ENCODE peak calls at places on chromosomes 7 and 10, in four cellular contexts. X is body of pancreas, O is neural progenitor cell, B is PC-3. H is an unnamed sample.

GRCh38 chr10:25695586-25695985 is 238.4 kb upstream of the MYO3A start:
- DNase-seq in B (no peak), O (no peak), X (no peak), H (no peak)

GRCh38 chr10:91220954-91221696 is 662 bp downstream of the PCGF5 start:
- DNase-seq in X (peak; percentile 22), B (peak; percentile 7), O (peak; percentile 62), H (peak; percentile 21)

GRCh38 chr10:12719365-12719764 is 282.1 kb downstream of the CCDC3 start:
- DNase-seq in O (no peak), B (peak; percentile 55), X (no peak), H (no peak)

GRCh38 chr10:32983333-32983909 is 25.4 kb upstream of the ITGB1 start:
- DNase-seq in B (peak; percentile 98), O (no peak), X (no peak), H (no peak)

GRCh38 chr10:120735773-120736371 is 115.3 kb upstream of the WDR11 start:
- DNase-seq in B (peak; percentile 50), X (no peak), O (no peak), H (no peak)

GRCh38 chr7:17772581-17773288 is 167.6 kb downstream of the SNX13 start:
- DNase-seq in X (no peak), O (peak; percentile 23), B (no peak), H (no peak)

GRCh38 chr7:15836041-15836440 is 149.6 kb upstream of the MEOX2 start:
- DNase-seq in B (no peak), O (no peak), X (no peak), H (no peak)

GRCh38 chr7:136618788-136619187 is 249.7 kb upstream of the CHRM2 start:
- DNase-seq in B (no peak), O (peak; percentile 57), X (no peak), H (no peak)

GRCh38 chr7:133742709-133743538 is 384.2 kb upstream of the LRGUK start:
- DNase-seq in X (no peak), O (peak; percentile 18), B (peak; percentile 42), H (peak; percentile 9)

GRCh38 chr10:106941297-106942034 is 223.0 kb downstream of the SORCS1 start:
- DNase-seq in B (no peak), O (no peak), X (peak; percentile 51), H (no peak)

GRCh38 chr7:20650782-20651181 is 35.3 kb downstream of the ABCB5 start:
- DNase-seq in B (no peak), X (no peak), O (no peak), H (no peak)

GRCh38 chr10:44696496-44696895 is 214.6 kb upstream of the TMEM72 start:
- DNase-seq in B (no peak), O (no peak), X (no peak), H (no peak)

GRCh38 chr10:101134299-101135127 is 3.4 kb downstream of the TLX1 start:
- DNase-seq in X (no peak), O (no peak), B (no peak), H (no peak)

GRCh38 chr7:6338551-6339274 is 66.3 kb upstream of the CYTH3 start:
- DNase-seq in B (no peak), O (no peak), X (no peak), H (no peak)

GRCh38 chr10:129546106-129546505 is 79.1 kb downstream of the MGMT start:
- DNase-seq in X (no peak), B (no peak), O (no peak), H (peak; percentile 27)

GRCh38 chr7:99224263-99224947 is 16.5 kb upstream of the KPNA7 start:
- DNase-seq in B (peak; percentile 95), X (peak; percentile 83), O (no peak), H (no peak)

GRCh38 chr7:109246330-109247077 is 676.8 kb downstream of the DNAJB9 start:
- DNase-seq in O (no peak), B (peak; percentile 88), X (peak; percentile 41), H (no peak)

GRCh38 chr7:923108-924041 is 31.1 kb downstream of the ADAP1 start:
- DNase-seq in B (peak; percentile 79), X (peak; percentile 34), O (no peak), H (no peak)

GRCh38 chr7:10723832-10724231 is 249.8 kb upstream of the PHF14 start:
- DNase-seq in O (no peak), B (no peak), X (no peak), H (no peak)

GRCh38 chr7:10724449-10724848 is 249.2 kb upstream of the PHF14 start:
- DNase-seq in B (no peak), O (no peak), X (no peak), H (no peak)

GRCh38 chr7:10718768-10719167 is 254.9 kb upstream of the PHF14 start:
- DNase-seq in B (no peak), X (no peak), O (no peak), H (no peak)

GRCh38 chr7:10721289-10721688 is 252.4 kb upstream of the PHF14 start:
- DNase-seq in B (no peak), O (no peak), X (no peak), H (no peak)

DNA sequence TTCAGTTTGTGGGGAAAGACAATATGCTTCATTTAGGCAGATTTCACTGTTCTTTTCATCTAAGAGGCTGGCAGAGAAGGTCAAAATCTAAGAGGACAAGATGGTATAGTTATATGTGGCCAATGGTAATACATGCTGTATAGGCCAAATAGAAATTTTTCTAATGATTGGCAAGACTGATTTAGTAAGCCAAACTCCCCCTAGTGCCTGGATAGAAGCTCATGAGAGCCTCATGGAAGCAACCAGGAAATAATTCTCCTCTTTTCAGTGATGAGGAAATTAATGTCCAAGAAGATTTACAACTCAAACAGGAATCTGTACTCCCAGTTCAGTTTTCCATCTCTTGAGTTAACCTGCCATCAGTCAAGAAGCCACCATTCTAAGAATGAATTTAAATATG is 253.6 kb upstream of the PHF14 start:
- DNase-seq in X (no peak), B (no peak), O (no peak), H (no peak)
- TF ChIP-seq CTCF in X (no peak), B (no peak), O (peak; percentile 13), H (peak; percentile 1)

GRCh38 chr7:158592541-158592940 is 4.9 kb upstream of the PTPRN2 start:
- DNase-seq in B (no peak), O (no peak), X (no peak), H (no peak)

GRCh38 chr7:158589653-158590052 is 2.0 kb upstream of the PTPRN2 start:
- DNase-seq in X (no peak), B (no peak), O (no peak), H (no peak)

GRCh38 chr7:158590181-158590530 is 2.5 kb upstream of the PTPRN2 start:
- DNase-seq in O (no peak), X (no peak), B (no peak), H (no peak)

GRCh38 chr7:158588878-158589442 is 1.3 kb upstream of the PTPRN2 start:
- DNase-seq in O (no peak), B (no peak), X (no peak), H (no peak)

GRCh38 chr7:158591944-158592343 is 4.3 kb upstream of the PTPRN2 start:
- DNase-seq in X (no peak), O (no peak), B (no peak), H (no peak)
- H3K27me3 ChIP-seq in X (no peaks in the 10 kb centered on the region), O (peaks cover 57% of the 10 kb centered on the region), B (no peaks in the 10 kb centered on the region), H (no peaks in the 10 kb centered on the region)

GRCh38 chr7:4162845-4163564 is 519.1 kb upstream of the FOXK1 start:
- DNase-seq in X (peak; percentile 93), B (no peak), O (no peak), H (no peak)

GRCh38 chr7:4166340-4166739 is 515.8 kb upstream of the FOXK1 start:
- DNase-seq in X (no peak), O (no peak), B (no peak), H (no peak)

GRCh38 chr7:4163565-4164203 is 518.4 kb upstream of the FOXK1 start:
- DNase-seq in O (no peak), B (no peak), X (no peak), H (no peak)

GRCh38 chr7:4166807-4167206 is 515.3 kb upstream of the FOXK1 start:
- DNase-seq in X (no peak), O (no peak), B (no peak), H (no peak)

GRCh38 chr7:4164556-4164955 is 517.5 kb upstream of the FOXK1 start:
- DNase-seq in O (peak; percentile 49), X (no peak), B (no peak), H (no peak)
- TF ChIP-seq CTCF in O (peak; percentile 39), X (no peak), B (no peak), H (no peak)

GRCh38 chr7:141495057-141495456 is 56.2 kb upstream of the AGK start:
- DNase-seq in B (no peak), O (no peak), X (no peak), H (no peak)
- H3K27me3 ChIP-seq in B (peaks cover 72% of the 10 kb centered on the region), O (no peaks in the 10 kb centered on the region), X (no peaks in the 10 kb centered on the region), H (no peaks in the 10 kb centered on the region)

GRCh38 chr7:12016439-12016838 is 184.4 kb upstream of the THSD7A start:
- DNase-seq in O (no peak), B (no peak), X (no peak), H (no peak)

GRCh38 chr7:12013983-12014382 is 182.0 kb upstream of the THSD7A start:
- DNase-seq in X (no peak), O (no peak), B (peak; percentile 1), H (no peak)

GRCh38 chr7:12017046-12017445 is 185.0 kb upstream of the THSD7A start:
- DNase-seq in O (no peak), B (no peak), X (no peak), H (no peak)
- TF ChIP-seq CTCF in O (no peak), B (no peak), X (no peak), H (no peak)

GRCh38 chr7:116711790-116712189 is 39.8 kb downstream of the MET start:
- DNase-seq in B (no peak), X (no peak), O (no peak), H (no peak)
- H3K27me3 ChIP-seq in B (no peaks in the 10 kb centered on the region), X (no peaks in the 10 kb centered on the region), O (no peaks in the 10 kb centered on the region), H (no peaks in the 10 kb centered on the region)

GRCh38 chr10:110162749-110163148 is 44.7 kb upstream of the MXI1 start:
- DNase-seq in B (no peak), X (no peak), O (peak; percentile 24), H (peak; percentile 37)
- TF ChIP-seq CTCF in B (no peak), X (no peak), O (peak; percentile 4), H (peak; percentile 31)

GRCh38 chr10:125473138-125473793 is 209.7 kb downstream of the TEX36 start:
- DNase-seq in X (no peak), O (no peak), B (no peak), H (no peak)

GRCh38 chr10:125482637-125483036 is 200.3 kb downstream of the TEX36 start:
- DNase-seq in O (no peak), X (no peak), B (no peak), H (no peak)

GRCh38 chr10:125484035-125484732 is 198.8 kb downstream of the TEX36 start:
- DNase-seq in X (no peak), B (no peak), O (no peak), H (no peak)

GRCh38 chr10:125482108-125482507 is 200.9 kb downstream of the TEX36 start:
- DNase-seq in X (no peak), B (no peak), O (no peak), H (no peak)

DNA sequence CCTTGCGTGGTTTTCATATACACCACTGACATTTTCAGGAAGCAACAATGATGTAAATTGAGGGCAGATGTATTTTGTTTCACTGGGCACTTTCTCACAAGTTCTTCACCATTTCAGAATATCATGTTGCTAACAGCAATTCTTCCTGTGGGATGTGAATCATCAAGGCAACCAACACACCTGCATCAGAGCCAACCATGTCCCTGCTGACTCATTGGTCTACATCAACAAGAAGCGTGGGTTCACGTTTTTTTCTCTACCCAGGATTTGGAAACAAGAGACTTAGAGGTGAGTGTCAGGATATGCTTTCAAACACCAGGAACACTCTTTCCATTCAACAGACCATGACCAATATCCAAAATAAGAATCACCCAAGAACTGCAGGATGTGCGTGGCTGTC is 203.9 kb downstream of the TEX36 start:
- DNase-seq in B (peak; percentile 83), O (no peak), X (no peak), H (no peak)
- H3K27me3 ChIP-seq in B (peaks cover 66% of the 10 kb centered on the region), O (no peaks in the 10 kb centered on the region), X (no peaks in the 10 kb centered on the region), H (peaks cover 36% of the 10 kb centered on the region)